ENCODE peak calls at places on chromosomes 1 and 21, in four cellular contexts. C is fibroblast of lung, X is SK-N-SH, T is endodermal cell. B is an unnamed sample.

GRCh38 chr1:118485757-118486156 is 300.7 kb upstream of the SPAG17 start:
- DNase-seq in C (no peak), X (no peak), T (no peak), B (no peak)

GRCh38 chr1:6033986-6034749 is 11.5 kb upstream of the KCNAB2 start:
- DNase-seq in C (no peak), X (peak; percentile 91), T (peak; percentile 94), B (peak; percentile 84)

GRCh38 chr1:33435096-33435820 is 4.4 kb upstream of the PHC2 start:
- DNase-seq in C (peak; percentile 69), X (no peak), T (no peak), B (no peak)

GRCh38 chr1:93446837-93447451 is 974 bp upstream of the FNBP1L start:
- DNase-seq in C (no peak), X (no peak), T (no peak), B (no peak)

GRCh38 chr1:150820710-150821521 is 12.9 kb upstream of the CTSK start:
- DNase-seq in C (peak; percentile 24), X (no peak), T (no peak), B (no peak)

GRCh38 chr1:234911787-234912186 is 216.8 kb downstream of the TOMM20 start:
- DNase-seq in C (no peak), X (no peak), T (no peak), B (no peak)

GRCh38 chr1:17755120-17755519 is at the start of gene ACTL8:
- DNase-seq in C (no peak), X (no peak), T (no peak), B (no peak)

GRCh38 chr1:18340158-18340764 is 140.5 kb upstream of the KLHDC7A start:
- DNase-seq in C (no peak), X (no peak), T (no peak), B (no peak)

GRCh38 chr1:234322979-234323378 is 50.3 kb upstream of the COA6 start:
- DNase-seq in C (peak; percentile 3), X (no peak), T (peak; percentile 95), B (peak; percentile 95)

GRCh38 chr1:244302889-244303609 is 148.7 kb downstream of the ADSS2 start:
- DNase-seq in C (peak; percentile 65), X (no peak), T (peak; percentile 64), B (no peak)

GRCh38 chr1:44038876-44039657 is 7.8 kb upstream of the SLC6A9 start:
- DNase-seq in C (peak; percentile 35), X (no peak), T (no peak), B (no peak)

GRCh38 chr1:77976433-77977076 is 2.3 kb downstream of the FUBP1 start:
- DNase-seq in C (no peak), X (no peak), T (no peak), B (no peak)

GRCh38 chr1:202805886-202806511 is 2.2 kb downstream of the KDM5B start:
- DNase-seq in C (peak; percentile 20), X (no peak), T (no peak), B (no peak)

GRCh38 chr21:14630556-14631069 is 84.5 kb upstream of the SAMSN1 start:
- DNase-seq in C (no peak), X (no peak), T (no peak), B (no peak)

GRCh38 chr1:179803916-179804315 is 60.8 kb downstream of the FAM163A start:
- DNase-seq in C (no peak), X (no peak), T (no peak), B (no peak)

GRCh38 chr1:113281550-113281949 is 108.8 kb upstream of the MAGI3 start:
- DNase-seq in C (no peak), X (no peak), T (no peak), B (no peak)

DNA sequence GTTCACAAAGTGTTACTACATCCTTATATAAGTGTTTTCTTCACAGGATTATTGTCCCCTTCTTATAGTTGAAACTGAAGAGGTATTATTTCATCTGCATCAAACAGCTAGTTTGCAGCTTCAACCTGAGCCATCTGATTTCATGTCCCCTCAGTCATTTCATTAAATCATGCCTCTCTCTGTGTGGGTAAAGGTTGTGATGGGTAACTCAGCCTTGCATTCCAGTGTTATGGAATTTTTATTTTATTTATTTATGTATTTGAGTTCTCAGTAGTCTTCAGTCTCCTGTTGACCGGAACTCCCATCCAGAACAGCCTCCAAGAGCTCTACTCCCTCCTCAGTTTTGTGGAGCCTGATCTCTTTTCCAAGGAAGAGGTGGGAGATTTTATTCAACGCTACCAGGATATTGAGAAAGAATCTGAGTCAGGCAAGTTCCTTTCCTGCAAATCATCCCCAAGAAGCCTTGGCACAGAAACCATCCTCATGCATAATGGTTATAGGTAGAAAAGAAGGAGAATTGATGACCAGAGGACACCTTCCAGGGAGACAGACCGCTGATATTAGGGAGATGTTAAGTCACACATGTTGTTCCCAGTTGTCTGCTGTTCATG is 21.8 kb downstream of the CHD1L start:
- DNase-seq in C (peak; percentile 79), X (no peak), T (no peak), B (no peak)
- H3K36me3 ChIP-seq in C (peaks cover 2% of the 10 kb centered on the region), X (peaks cover 87% of the 10 kb centered on the region), T (peaks cover 98% of the 10 kb centered on the region), B (peaks cover 90% of the 10 kb centered on the region)

GRCh38 chr1:100423832-100424337 is 71.6 kb downstream of the CDC14A start:
- DNase-seq in C (no peak), X (no peak), T (no peak), B (no peak)
- TF ChIP-seq CTCF in C (no peak), X (no peak), T (peak; percentile 66), B (no peak)

GRCh38 chr1:201138311-201138840 is 11.4 kb upstream of the ASCL5 start:
- DNase-seq in C (peak; percentile 11), X (no peak), T (no peak), B (peak; percentile 75)
- H3K27ac ChIP-seq in C (no peak overlapping the region), X (no peak overlapping the region), T (no peak overlapping the region), B (peak overlapping the region; percentile 62)

DNA sequence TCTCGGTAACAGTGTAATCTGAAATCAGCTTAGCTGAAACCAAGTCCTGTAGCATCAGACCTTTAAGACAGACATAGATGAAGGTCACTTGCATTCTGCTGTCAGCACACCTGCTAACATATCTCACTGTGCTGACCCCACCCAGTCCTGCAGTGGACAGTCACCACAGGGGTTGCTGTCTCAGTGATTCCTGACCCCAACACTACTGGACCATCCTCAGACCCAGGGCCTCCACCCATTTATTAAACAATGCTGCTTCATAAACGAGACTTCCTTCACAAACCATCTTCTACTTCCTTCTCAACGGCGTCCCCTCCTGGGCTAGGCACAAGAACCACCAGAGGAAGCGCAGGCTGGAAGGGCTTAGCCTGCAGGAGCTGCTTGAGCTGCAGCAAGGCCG is 17.8 kb upstream of the LSS start:
- DNase-seq in C (no peak), X (no peak), T (no peak), B (no peak)
- H3K36me3 ChIP-seq in C (peaks cover 30% of the 10 kb centered on the region), X (peaks cover 92% of the 10 kb centered on the region), T (peaks cover 97% of the 10 kb centered on the region), B (peaks cover 95% of the 10 kb centered on the region)

GRCh38 chr1:63757334-63757733 is 16.5 kb upstream of the ROR1 start:
- DNase-seq in C (no peak), X (no peak), T (no peak), B (no peak)
- TF ChIP-seq CTCF in C (no peak), X (no peak), T (no peak), B (no peak)

GRCh38 chr1:2228157-2228594 is at the start of gene SKI:
- DNase-seq in C (no peak), X (no peak), T (no peak), B (no peak)

GRCh38 chr1:2228684-2229031 is 539 bp downstream of the SKI start:
- DNase-seq in C (no peak), X (no peak), T (peak; percentile 55), B (no peak)

GRCh38 chr1:2229921-2230700 is 2.0 kb downstream of the SKI start:
- DNase-seq in C (peak; percentile 65), X (peak; percentile 72), T (peak; percentile 72), B (no peak)

GRCh38 chr1:2227341-2228156 is 570 bp upstream of the SKI start:
- DNase-seq in C (peak; percentile 92), X (peak; percentile 100), T (peak; percentile 99), B (peak; percentile 94)

GRCh38 chr1:2229032-2229920 is 1.2 kb downstream of the SKI start:
- DNase-seq in C (peak; percentile 67), X (peak; percentile 72), T (peak; percentile 79), B (no peak)
- H3K27ac ChIP-seq in C (peak overlapping the region; percentile 86), X (peak overlapping the region; percentile 56), T (no peak overlapping the region), B (peak overlapping the region; percentile 32)

B was measured in WERI-Rb-1.